ENCODE peak calls at places on chromosomes 2 and 18, in five cellular contexts. One of them, this sample, is unnamed.

GRCh38 chr2:218781691-218782528 is at the start of gene CYP27A1:
- DNase-seq in GM13976: peak; percentile 52
- DNase-seq in lower leg skin: no peak
- DNase-seq in fibroblast of lung: peak; percentile 52
- DNase-seq in IMR-90: no peak
- DNase-seq in this sample: peak; percentile 27

GRCh38 chr18:13216732-13217465 is 1.7 kb upstream of the LDLRAD4 start:
- DNase-seq in GM13976: peak; percentile 77
- DNase-seq in IMR-90: no peak
- DNase-seq in lower leg skin: no peak
- DNase-seq in fibroblast of lung: no peak
- DNase-seq in this sample: no peak

GRCh38 chr18:55346961-55347740 is 240.8 kb downstream of the TCF4 start:
- DNase-seq in IMR-90: no peak
- DNase-seq in fibroblast of lung: no peak
- DNase-seq in GM13976: no peak
- DNase-seq in lower leg skin: no peak
- DNase-seq in this sample: no peak

GRCh38 chr2:159902722-159903121 is 104.7 kb upstream of the CD302 start:
- DNase-seq in IMR-90: no peak
- DNase-seq in lower leg skin: no peak
- DNase-seq in fibroblast of lung: no peak
- DNase-seq in GM13976: no peak
- DNase-seq in this sample: no peak

GRCh38 chr2:232444409-232445148 is 11.4 kb upstream of the ALPI start:
- DNase-seq in IMR-90: peak; percentile 50
- DNase-seq in fibroblast of lung: peak; percentile 42
- DNase-seq in GM13976: peak; percentile 80
- DNase-seq in lower leg skin: no peak
- DNase-seq in this sample: no peak

GRCh38 chr2:107511970-107512789 is 314.5 kb upstream of the RGPD4 start:
- DNase-seq in lower leg skin: no peak
- DNase-seq in IMR-90: no peak
- DNase-seq in fibroblast of lung: no peak
- DNase-seq in GM13976: no peak
- DNase-seq in this sample: no peak

GRCh38 chr2:200092235-200092634 is 136.9 kb downstream of the MAIP1 start:
- DNase-seq in GM13976: no peak
- DNase-seq in lower leg skin: no peak
- DNase-seq in IMR-90: no peak
- DNase-seq in fibroblast of lung: no peak
- DNase-seq in this sample: no peak

GRCh38 chr2:233566141-233566956 is at the start of gene USP40:
- DNase-seq in fibroblast of lung: peak; percentile 92
- DNase-seq in lower leg skin: peak; percentile 80
- DNase-seq in IMR-90: peak; percentile 90
- DNase-seq in GM13976: peak; percentile 74
- DNase-seq in this sample: peak; percentile 52

GRCh38 chr2:160238392-160238791 is 38.3 kb upstream of the ITGB6 start:
- DNase-seq in fibroblast of lung: no peak
- DNase-seq in lower leg skin: no peak
- DNase-seq in IMR-90: no peak
- DNase-seq in GM13976: no peak
- DNase-seq in this sample: no peak

GRCh38 chr2:63665806-63666205 is 77.0 kb downstream of the MDH1 start:
- DNase-seq in GM13976: no peak
- DNase-seq in fibroblast of lung: peak; percentile 69
- DNase-seq in lower leg skin: no peak
- DNase-seq in IMR-90: peak; percentile 89
- DNase-seq in this sample: no peak

GRCh38 chr2:28359222-28360065 is 33.2 kb upstream of the FOSL2 start:
- DNase-seq in IMR-90: peak; percentile 66
- DNase-seq in fibroblast of lung: peak; percentile 55
- DNase-seq in GM13976: peak; percentile 81
- DNase-seq in lower leg skin: peak; percentile 57
- DNase-seq in this sample: no peak

GRCh38 chr2:40034801-40035200 is 255.7 kb upstream of the THUMPD2 start:
- DNase-seq in fibroblast of lung: no peak
- DNase-seq in lower leg skin: no peak
- DNase-seq in IMR-90: peak; percentile 44
- DNase-seq in GM13976: no peak
- DNase-seq in this sample: no peak

GRCh38 chr2:224538739-224539138 is 46.4 kb downstream of the CUL3 start:
- DNase-seq in GM13976: no peak
- DNase-seq in lower leg skin: no peak
- DNase-seq in fibroblast of lung: no peak
- DNase-seq in IMR-90: no peak
- DNase-seq in this sample: no peak

DNA sequence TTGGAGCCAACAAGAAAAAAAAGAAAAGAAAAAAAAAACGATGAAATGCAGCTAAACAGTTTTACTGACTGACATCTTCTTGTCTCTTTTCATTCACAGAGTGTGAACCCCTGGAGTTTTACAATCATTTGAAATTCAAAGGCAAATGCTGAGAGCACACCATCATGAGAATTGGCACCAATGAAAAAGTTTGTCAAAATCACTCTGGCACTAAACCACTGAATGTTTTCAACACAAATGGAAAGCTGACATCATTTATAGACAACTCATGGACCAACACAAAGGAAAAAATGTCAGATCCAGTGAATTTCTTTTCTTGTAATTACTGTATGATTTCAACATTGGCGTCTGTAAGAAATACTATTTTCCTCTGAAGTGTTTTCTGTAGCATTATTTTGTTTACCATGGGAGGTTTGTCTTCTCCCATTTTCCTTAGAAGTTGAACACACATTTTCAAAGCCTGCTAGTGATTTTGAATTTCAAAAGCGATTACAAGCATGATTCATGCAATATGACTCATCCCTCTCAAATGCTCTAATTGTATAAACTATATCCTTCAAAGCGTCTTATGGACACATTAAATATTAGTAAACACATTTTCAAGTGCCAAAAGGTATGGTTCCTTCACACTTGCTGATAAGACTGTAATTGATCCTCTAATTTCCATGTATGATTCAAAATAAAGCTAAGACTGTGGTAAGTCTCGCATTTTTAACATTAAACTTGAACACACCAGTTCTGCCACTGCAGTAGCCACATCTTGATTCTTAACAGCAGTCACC is 513.1 kb downstream of the LRRTM4 start:
- DNase-seq in lower leg skin: no peak
- DNase-seq in fibroblast of lung: peak; percentile 74
- DNase-seq in IMR-90: peak; percentile 5
- DNase-seq in GM13976: no peak
- DNase-seq in this sample: no peak
- TF ChIP-seq CTCF in lower leg skin: no peak
- TF ChIP-seq CTCF in fibroblast of lung: no peak
- TF ChIP-seq CTCF in IMR-90: no peak
- TF ChIP-seq CTCF in GM13976: no peak
- TF ChIP-seq CTCF in this sample: no peak

DNA sequence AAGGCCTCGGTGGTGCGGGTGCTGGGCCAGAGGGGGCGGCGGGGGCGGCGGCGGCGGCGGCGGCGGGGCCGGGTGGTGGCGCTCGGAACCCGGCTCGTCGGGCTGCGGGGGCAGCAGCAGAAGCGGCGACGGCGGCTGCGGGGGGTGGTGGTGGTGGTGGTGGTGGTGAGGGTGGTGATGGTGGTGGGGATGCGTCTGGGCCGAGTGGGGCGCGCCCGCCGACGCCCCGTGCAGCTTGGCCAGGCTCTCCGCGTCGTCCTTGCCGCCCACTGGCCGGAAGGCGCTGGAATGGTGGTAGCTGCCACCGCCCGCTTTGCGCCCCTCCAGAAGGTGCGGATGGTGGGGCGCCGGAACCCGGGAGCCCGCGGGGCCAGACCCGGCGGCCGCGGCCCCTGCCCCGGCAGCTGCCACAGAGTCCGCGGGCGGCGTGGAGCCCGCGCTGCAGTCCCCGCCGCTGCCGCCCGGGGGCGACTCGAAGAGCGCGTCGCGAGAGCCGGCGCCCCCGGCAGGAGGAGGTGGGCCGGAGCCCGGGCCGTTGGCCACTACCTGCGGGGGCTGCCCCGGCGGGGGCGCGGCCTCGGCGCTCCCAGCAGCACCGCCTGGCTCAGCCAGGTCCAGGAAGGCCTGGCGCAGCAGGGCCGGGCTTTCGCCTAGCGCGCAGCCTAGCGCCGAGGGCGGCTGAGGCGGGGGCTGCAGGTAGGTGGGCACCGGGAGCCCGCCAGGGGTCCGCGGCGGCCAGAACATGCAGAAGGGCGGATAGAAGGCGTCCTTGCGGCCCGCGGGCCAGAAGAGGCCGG is 4.2 kb downstream of the SKOR2 start:
- DNase-seq in GM13976: no peak
- DNase-seq in IMR-90: no peak
- DNase-seq in lower leg skin: no peak
- DNase-seq in fibroblast of lung: no peak
- DNase-seq in this sample: no peak
- TF ChIP-seq CTCF in GM13976: no peak
- TF ChIP-seq CTCF in IMR-90: peak; percentile 29
- TF ChIP-seq CTCF in lower leg skin: no peak
- TF ChIP-seq CTCF in fibroblast of lung: no peak
- TF ChIP-seq CTCF in this sample: no peak

GRCh38 chr2:135798762-135799161 is 38.2 kb downstream of the LCT start:
- DNase-seq in GM13976: no peak
- DNase-seq in IMR-90: no peak
- DNase-seq in fibroblast of lung: no peak
- DNase-seq in lower leg skin: no peak
- DNase-seq in this sample: no peak
- TF ChIP-seq CTCF in GM13976: no peak
- TF ChIP-seq CTCF in IMR-90: peak; percentile 23
- TF ChIP-seq CTCF in fibroblast of lung: peak; percentile 24
- TF ChIP-seq CTCF in lower leg skin: no peak
- TF ChIP-seq CTCF in this sample: no peak

GRCh38 chr18:49076767-49077166 is 126.0 kb upstream of the SMAD7 start:
- DNase-seq in GM13976: no peak
- DNase-seq in IMR-90: no peak
- DNase-seq in lower leg skin: no peak
- DNase-seq in fibroblast of lung: no peak
- DNase-seq in this sample: no peak
- TF ChIP-seq CTCF in GM13976: no peak
- TF ChIP-seq CTCF in IMR-90: no peak
- TF ChIP-seq CTCF in lower leg skin: no peak
- TF ChIP-seq CTCF in fibroblast of lung: no peak
- TF ChIP-seq CTCF in this sample: no peak

DNA sequence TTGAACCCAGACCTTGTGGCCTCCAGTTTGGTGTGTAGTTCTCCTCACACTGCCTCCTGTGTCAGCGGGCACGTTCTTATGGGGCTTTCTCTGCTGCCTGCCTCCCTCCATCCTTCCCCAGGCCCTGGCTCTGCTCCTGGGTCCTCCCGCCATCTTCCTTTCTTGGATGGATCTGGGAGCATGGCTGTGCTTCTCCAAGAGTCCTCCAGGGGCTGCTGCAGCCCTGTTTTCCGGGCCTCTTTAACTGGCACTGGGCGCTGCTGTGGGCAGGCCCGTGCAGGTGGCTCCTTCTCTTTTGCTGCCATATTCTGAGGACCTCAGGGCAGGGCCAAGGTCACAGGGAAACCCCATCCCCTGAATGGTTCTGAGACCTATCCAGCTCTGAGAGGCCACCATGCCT is 17.8 kb downstream of the THNSL2 start:
- DNase-seq in IMR-90: no peak
- DNase-seq in lower leg skin: no peak
- DNase-seq in fibroblast of lung: no peak
- DNase-seq in GM13976: no peak
- DNase-seq in this sample: no peak
- TF ChIP-seq CTCF in IMR-90: peak; percentile 7
- TF ChIP-seq CTCF in lower leg skin: no peak
- TF ChIP-seq CTCF in fibroblast of lung: no peak
- TF ChIP-seq CTCF in GM13976: no peak
- TF ChIP-seq CTCF in this sample: no peak

GRCh38 chr2:109385506-109385905 is 228.3 kb downstream of the SEPTIN10 start:
- DNase-seq in IMR-90: no peak
- DNase-seq in fibroblast of lung: no peak
- DNase-seq in lower leg skin: no peak
- DNase-seq in GM13976: no peak
- DNase-seq in this sample: peak; percentile 18

GRCh38 chr2:109384308-109385271 is 229.2 kb downstream of the SEPTIN10 start:
- DNase-seq in GM13976: no peak
- DNase-seq in IMR-90: no peak
- DNase-seq in lower leg skin: no peak
- DNase-seq in fibroblast of lung: no peak
- DNase-seq in this sample: no peak

GRCh38 chr2:109388018-109388417 is 225.7 kb downstream of the SEPTIN10 start:
- DNase-seq in GM13976: no peak
- DNase-seq in IMR-90: no peak
- DNase-seq in fibroblast of lung: no peak
- DNase-seq in lower leg skin: no peak
- DNase-seq in this sample: no peak

GRCh38 chr2:109387221-109387735 is 226.5 kb downstream of the SEPTIN10 start:
- DNase-seq in fibroblast of lung: no peak
- DNase-seq in GM13976: no peak
- DNase-seq in IMR-90: no peak
- DNase-seq in lower leg skin: no peak
- DNase-seq in this sample: no peak

GRCh38 chr2:109386004-109386695 is 227.6 kb downstream of the SEPTIN10 start:
- DNase-seq in IMR-90: peak; percentile 56
- DNase-seq in lower leg skin: no peak
- DNase-seq in GM13976: no peak
- DNase-seq in fibroblast of lung: no peak
- DNase-seq in this sample: no peak
- TF ChIP-seq CTCF in IMR-90: peak; percentile 22
- TF ChIP-seq CTCF in lower leg skin: no peak
- TF ChIP-seq CTCF in GM13976: no peak
- TF ChIP-seq CTCF in fibroblast of lung: no peak
- TF ChIP-seq CTCF in this sample: no peak

DNA sequence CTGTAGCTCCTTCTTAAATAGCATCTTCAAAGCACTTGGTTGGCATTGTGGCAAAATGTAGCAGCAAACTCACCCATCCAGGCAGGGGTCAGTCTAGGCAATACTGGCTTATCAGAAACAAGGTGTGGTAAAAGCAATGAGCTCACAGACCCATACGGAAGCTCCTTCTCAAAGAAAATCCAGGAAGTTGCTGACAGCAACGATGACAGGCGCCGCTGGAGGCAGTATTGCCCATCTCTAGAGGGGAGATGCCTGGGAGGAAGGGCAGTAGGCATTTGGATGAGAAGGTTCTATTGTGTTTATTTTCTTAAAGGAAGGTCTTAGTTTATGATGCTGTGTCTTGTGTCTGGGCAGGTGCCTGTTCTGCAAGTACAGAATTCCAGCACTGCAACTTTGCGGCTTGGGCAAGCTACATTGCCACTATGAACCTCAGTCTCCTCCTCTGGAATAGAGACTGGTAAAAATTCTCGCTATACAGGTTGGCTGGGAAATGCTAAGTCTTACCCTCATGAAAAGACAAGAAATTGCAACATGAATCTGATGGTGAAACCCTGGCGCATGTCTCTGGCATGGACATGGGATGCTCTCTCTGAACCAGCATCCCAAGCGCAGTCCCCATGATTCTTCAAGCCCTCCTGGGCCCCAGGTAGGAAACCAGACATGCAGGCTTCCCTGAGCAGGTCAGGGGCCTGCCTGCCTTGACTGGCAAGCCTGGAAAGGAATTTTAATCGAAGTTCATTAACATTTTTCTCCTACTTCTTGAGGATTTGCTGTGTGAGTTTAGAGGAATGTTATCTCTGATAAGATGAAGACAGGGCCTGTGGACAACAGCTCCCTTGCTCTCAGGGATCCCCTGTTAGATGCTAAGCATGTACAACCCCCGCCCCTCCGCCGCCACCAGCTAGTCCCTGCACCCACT is 156.0 kb downstream of the TFCP2L1 start:
- DNase-seq in fibroblast of lung: peak; percentile 17
- DNase-seq in lower leg skin: no peak
- DNase-seq in IMR-90: no peak
- DNase-seq in GM13976: peak; percentile 44
- DNase-seq in this sample: no peak
- TF ChIP-seq CTCF in fibroblast of lung: peak; percentile 63
- TF ChIP-seq CTCF in lower leg skin: no peak
- TF ChIP-seq CTCF in IMR-90: peak; percentile 46
- TF ChIP-seq CTCF in GM13976: no peak
- TF ChIP-seq CTCF in this sample: no peak

This sample was measured in omental fat pad.